ENCODE peak calls at places on chromosomes 11 and 22, in nine cellular contexts. Z is fibroblast of mammary gland, Q is H1, C is nephron progenitor cell, L is dorsolateral prefrontal cortex, E is body of pancreas, H is A673, A is GM10248, V is left ventricle myocardium inferior. D is an unnamed sample.
A peak's percentile ranks its signal among the peaks of the same experiment; 100 is the strongest.

GRCh38 chr22:35043251-35043931 is 22.6 kb upstream of the ISX start:
- DNase-seq in Z (no peak), Q (no peak), C (no peak), L (no peak), E (no peak), H (no peak), A (peak; percentile 39), V (no peak), D (no peak)

GRCh38 chr11:14249121-14249963 is 109.6 kb downstream of the RRAS2 start:
- DNase-seq in Z (peak; percentile 61), Q (peak; percentile 80), C (peak; percentile 75), L (peak; percentile 68), E (peak; percentile 57), H (peak; percentile 71), A (peak; percentile 56), V (peak; percentile 37), D (no peak)

GRCh38 chr22:48350456-48350855 is 1477.2 kb downstream of the BRD1 start:
- DNase-seq in Z (no peak), Q (no peak), C (no peak), L (no peak), E (no peak), H (no peak), A (no peak), V (no peak), D (no peak)

GRCh38 chr11:69909561-69910518 is 90.6 kb upstream of the FGF3 start:
- DNase-seq in Z (no peak), Q (peak; percentile 77), C (peak; percentile 60), L (no peak), E (no peak), H (peak; percentile 35), A (peak; percentile 51), V (no peak), D (peak; percentile 26)

GRCh38 chr11:134361241-134361640 is 29.5 kb downstream of the GLB1L2 start:
- DNase-seq in Z (no peak), Q (no peak), C (no peak), L (no peak), E (no peak), H (no peak), A (no peak), V (no peak), D (peak; percentile 38)

GRCh38 chr22:47808236-47808845 is 1045.9 kb downstream of the TBC1D22A start:
- DNase-seq in Z (no peak), Q (no peak), C (no peak), L (no peak), E (no peak), H (no peak), A (no peak), V (no peak), D (no peak)

GRCh38 chr11:3037041-3037944 is 19.9 kb downstream of the CARS1 start:
- DNase-seq in Z (peak; percentile 70), Q (peak; percentile 90), C (peak; percentile 88), L (peak; percentile 86), E (peak; percentile 86), H (peak; percentile 77), A (peak; percentile 59), V (peak; percentile 80), D (peak; percentile 74)

GRCh38 chr11:119108151-119108856 is 1.2 kb downstream of the C2CD2L start:
- DNase-seq in Z (peak; percentile 14), Q (peak; percentile 63), C (no peak), L (no peak), E (peak; percentile 67), H (peak; percentile 63), A (peak; percentile 51), V (no peak), D (no peak)

GRCh38 chr11:95886462-95886861 is 37.4 kb downstream of the MTMR2 start:
- DNase-seq in Z (no peak), Q (no peak), C (no peak), L (no peak), E (no peak), H (no peak), A (no peak), V (no peak), D (no peak)

GRCh38 chr22:43891360-43892182 is at the start of gene PNPLA5:
- DNase-seq in Z (peak; percentile 20), Q (peak; percentile 86), C (peak; percentile 52), L (no peak), E (no peak), H (no peak), A (no peak), V (no peak), D (no peak)
- TF ChIP-seq CTCF in Z (no peak), Q (peak; percentile 20), C (no peak), L (no peak), E (no peak), H (no peak), A (no peak), V (no peak), D (no peak)

DNA sequence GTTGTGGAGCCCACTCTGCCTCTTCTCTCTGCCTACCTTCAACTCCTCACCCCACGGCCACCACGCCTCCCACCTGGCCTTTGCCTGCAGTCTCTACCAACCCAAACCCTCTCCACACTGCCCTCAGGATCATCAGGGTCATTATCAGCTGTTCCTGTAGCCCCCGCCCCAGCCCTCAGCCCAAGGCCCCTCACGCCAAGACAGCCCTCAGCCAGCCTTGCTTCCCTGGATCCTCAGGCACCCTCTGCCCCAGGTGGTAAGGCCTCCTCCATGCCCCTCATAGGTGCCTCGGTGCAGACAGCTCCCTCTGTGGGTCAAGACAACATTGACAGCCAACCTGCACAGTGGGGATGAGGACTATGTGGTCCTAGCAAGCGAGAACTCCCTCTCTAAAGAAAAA is 1.7 kb downstream of the SBF1 start:
- DNase-seq in Z (no peak), Q (no peak), C (no peak), L (no peak), E (peak; percentile 42), H (no peak), A (no peak), V (no peak), D (no peak)
- TF ChIP-seq CTCF in Z (peak; percentile 3), Q (peak; percentile 36), C (no peak), L (no peak), E (peak; percentile 32), H (peak; percentile 49), A (peak; percentile 51), V (peak; percentile 15), D (peak; percentile 18)

GRCh38 chr11:77784572-77784971 is 36.0 kb downstream of the RSF1 start:
- DNase-seq in Z (no peak), Q (no peak), C (no peak), L (no peak), E (no peak), H (no peak), A (no peak), V (no peak), D (no peak)

GRCh38 chr11:77793972-77794371 is 26.6 kb downstream of the RSF1 start:
- DNase-seq in Z (no peak), Q (no peak), C (no peak), L (no peak), E (no peak), H (no peak), A (no peak), V (no peak), D (no peak)

GRCh38 chr11:77791301-77791700 is 29.2 kb downstream of the RSF1 start:
- DNase-seq in Z (no peak), Q (no peak), C (no peak), L (no peak), E (no peak), H (no peak), A (no peak), V (no peak), D (no peak)

GRCh38 chr11:77789061-77789730 is 31.3 kb downstream of the RSF1 start:
- DNase-seq in Z (no peak), Q (no peak), C (no peak), L (no peak), E (no peak), H (no peak), A (no peak), V (no peak), D (no peak)

DNA sequence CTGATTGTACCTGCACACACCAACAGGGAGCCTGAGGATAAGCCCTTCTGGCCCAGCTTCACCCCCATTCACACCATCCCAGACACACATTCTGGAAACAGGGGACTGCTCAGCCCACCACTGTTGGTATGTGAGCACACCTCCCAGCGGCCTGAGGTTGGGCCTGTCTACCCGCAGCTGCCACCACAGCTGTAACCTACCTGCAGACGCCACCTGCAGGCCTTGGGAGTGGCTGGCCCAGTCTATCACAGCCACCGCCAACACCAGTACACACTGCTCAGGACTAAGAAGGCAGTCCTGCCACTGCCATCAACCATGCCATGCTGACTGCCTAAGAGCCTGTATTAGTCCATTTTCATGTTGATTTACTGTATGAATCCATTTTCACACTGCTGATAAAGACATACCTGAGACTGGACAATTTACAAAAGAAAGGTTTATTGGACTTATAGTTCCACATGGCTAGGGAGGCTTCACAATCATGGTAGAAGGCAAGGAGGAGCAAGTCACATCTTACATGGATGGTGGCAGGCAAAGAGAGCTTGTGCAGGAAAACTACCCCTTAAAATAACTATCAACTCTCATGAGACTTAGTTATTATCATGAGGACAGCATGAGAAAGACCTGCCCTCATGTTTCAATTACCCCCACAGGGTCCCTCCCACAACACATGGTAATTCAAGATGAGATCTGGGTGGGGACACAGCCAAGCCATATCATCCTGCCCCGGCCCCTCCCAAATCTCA is 30.6 kb downstream of the RSF1 start:
- DNase-seq in Z (no peak), Q (peak; percentile 55), C (no peak), L (no peak), E (no peak), H (no peak), A (no peak), V (no peak), D (no peak)
- TF ChIP-seq CTCF in Z (no peak), Q (peak; percentile 43), C (no peak), L (no peak), E (no peak), H (no peak), A (no peak), V (no peak), D (no peak)

GRCh38 chr22:19941365-19942070 is at the start of the genes COMT and TXNRD2:
- DNase-seq in Z (peak; percentile 52), Q (no peak), C (peak; percentile 78), L (peak; percentile 76), E (peak; percentile 75), H (peak; percentile 78), A (peak; percentile 90), V (peak; percentile 82), D (peak; percentile 68)

GRCh38 chr22:19942886-19943664 is 1.5 kb upstream of the TXNRD2 start:
- DNase-seq in Z (peak; percentile 90), Q (no peak), C (no peak), L (no peak), E (peak; percentile 55), H (peak; percentile 72), A (peak; percentile 22), V (no peak), D (no peak)

GRCh38 chr22:19942071-19942885 is 660 bp upstream of the TXNRD2 start:
- DNase-seq in Z (peak; percentile 58), Q (no peak), C (no peak), L (no peak), E (peak; percentile 32), H (peak; percentile 59), A (peak; percentile 51), V (no peak), D (no peak)

GRCh38 chr22:19940536-19941364 is 822 bp upstream of the COMT start:
- DNase-seq in Z (no peak), Q (no peak), C (no peak), L (no peak), E (no peak), H (no peak), A (no peak), V (no peak), D (no peak)

DNA sequence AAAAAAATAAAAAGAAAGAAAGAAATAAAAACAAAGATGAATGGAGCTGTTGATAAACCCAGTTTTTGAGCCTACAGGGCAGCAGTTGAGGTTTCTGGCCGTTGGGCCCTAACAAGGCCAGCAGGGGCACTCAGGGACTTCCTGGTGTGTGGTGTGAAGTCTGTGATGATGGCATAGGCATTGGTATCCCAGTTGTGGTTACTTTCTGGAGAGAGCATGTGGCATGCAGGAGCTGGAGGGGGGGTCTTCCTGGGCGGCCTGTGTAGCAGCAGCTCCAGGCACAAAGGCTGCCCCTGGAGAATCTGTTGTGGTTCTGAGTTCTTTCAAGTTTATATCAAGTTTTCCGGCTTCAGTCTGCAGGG is 2.0 kb upstream of the TXNRD2 start:
- DNase-seq in Z (peak; percentile 77), Q (no peak), C (no peak), L (no peak), E (peak; percentile 34), H (peak; percentile 73), A (peak; percentile 42), V (no peak), D (no peak)
- TF ChIP-seq CTCF in Z (peak; percentile 16), Q (peak; percentile 11), C (no peak), L (no peak), E (no peak), H (peak; percentile 8), A (peak; percentile 10), V (no peak), D (peak; percentile 13)

D was measured in CD14-positive monocyte.